ENCODE peak calls at places on chromosomes 1 and 21, in four cellular contexts. One of them, this sample, is unnamed.
A peak's percentile ranks its signal among the peaks of the same experiment; 100 is the strongest.

GRCh38 chr1:225817611-225818061 is 7.7 kb downstream of the EPHX1 start:
- DNase-seq in cardiac muscle cell: no peak
- DNase-seq in NB4: peak; percentile 81
- DNase-seq in GOT3: no peak
- DNase-seq in this sample: peak; percentile 85

GRCh38 chr1:184218436-184218835 is 166.9 kb downstream of the TSEN15 start:
- DNase-seq in cardiac muscle cell: no peak
- DNase-seq in NB4: no peak
- DNase-seq in GOT3: no peak
- DNase-seq in this sample: no peak

GRCh38 chr1:204462229-204462561 is 32.4 kb downstream of the PIK3C2B start:
- DNase-seq in cardiac muscle cell: no peak
- DNase-seq in NB4: no peak
- DNase-seq in GOT3: no peak
- DNase-seq in this sample: no peak

GRCh38 chr1:187121661-187122060 is 292.9 kb downstream of the PLA2G4A start:
- DNase-seq in cardiac muscle cell: no peak
- DNase-seq in NB4: no peak
- DNase-seq in GOT3: no peak
- DNase-seq in this sample: no peak

GRCh38 chr1:205318231-205318991 is 3.1 kb downstream of the NUAK2 start:
- DNase-seq in cardiac muscle cell: no peak
- DNase-seq in NB4: no peak
- DNase-seq in GOT3: no peak
- DNase-seq in this sample: peak; percentile 95

GRCh38 chr21:17554619-17555472 is 42.0 kb downstream of the CXADR start:
- DNase-seq in cardiac muscle cell: peak; percentile 42
- DNase-seq in NB4: peak; percentile 2
- DNase-seq in GOT3: no peak
- DNase-seq in this sample: no peak

GRCh38 chr1:12180315-12180714 is 13.5 kb downstream of the TNFRSF1B start:
- DNase-seq in cardiac muscle cell: no peak
- DNase-seq in NB4: peak; percentile 68
- DNase-seq in GOT3: no peak
- DNase-seq in this sample: no peak

GRCh38 chr1:150808851-150809250 is 791 bp upstream of the CTSK start:
- DNase-seq in cardiac muscle cell: no peak
- DNase-seq in NB4: no peak
- DNase-seq in GOT3: no peak
- DNase-seq in this sample: no peak

GRCh38 chr1:195113471-195113870 is 1494.8 kb downstream of the KCNT2 start:
- DNase-seq in cardiac muscle cell: peak; percentile 28
- DNase-seq in NB4: no peak
- DNase-seq in GOT3: no peak
- DNase-seq in this sample: no peak

GRCh38 chr1:225754940-225755635 is 22.5 kb upstream of the SRP9 start:
- DNase-seq in cardiac muscle cell: no peak
- DNase-seq in NB4: peak; percentile 81
- DNase-seq in GOT3: peak; percentile 37
- DNase-seq in this sample: no peak

GRCh38 chr1:184748767-184749166 is 5.9 kb downstream of the EDEM3 start:
- DNase-seq in cardiac muscle cell: no peak
- DNase-seq in NB4: no peak
- DNase-seq in GOT3: no peak
- DNase-seq in this sample: no peak

GRCh38 chr1:228837817-228838716 is 102.8 kb downstream of the RHOU start:
- DNase-seq in cardiac muscle cell: peak; percentile 56
- DNase-seq in NB4: peak; percentile 87
- DNase-seq in GOT3: no peak
- DNase-seq in this sample: no peak

GRCh38 chr1:98086796-98087195 is 166.0 kb upstream of the DPYD start:
- DNase-seq in cardiac muscle cell: no peak
- DNase-seq in NB4: no peak
- DNase-seq in GOT3: no peak
- DNase-seq in this sample: no peak

GRCh38 chr1:243505986-243506689 is 250.3 kb downstream of the SDCCAG8 start:
- DNase-seq in cardiac muscle cell: no peak
- DNase-seq in NB4: peak; percentile 92
- DNase-seq in GOT3: no peak
- DNase-seq in this sample: no peak

This sample was measured in NCI-H1092.